ENCODE peak calls at places on chromosomes 11 and 22, in four cellular contexts. One of them, this sample, is unnamed. For H3K4me1, the result is how much of the 10 kb centered on the place peaks cover.

GRCh38 chr22:49333206-49333605 is 494.5 kb downstream of the BRD1 start:
- DNase-seq in CD4-positive, alpha-beta memory T cell: peak
- DNase-seq in CD4-positive, CD25-positive, alpha-beta regulatory T cell: no peak
- DNase-seq in effector memory CD4-positive, alpha-beta T cell: no peak
- DNase-seq in this sample: no peak

GRCh38 chr11:10975287-10975721 is 117.5 kb upstream of the ZBED5 start:
- DNase-seq in CD4-positive, CD25-positive, alpha-beta regulatory T cell: no peak
- DNase-seq in effector memory CD4-positive, alpha-beta T cell: no peak
- DNase-seq in CD4-positive, alpha-beta memory T cell: no peak
- DNase-seq in this sample: no peak

GRCh38 chr22:23305321-23305910 is 125.1 kb downstream of the BCR start:
- DNase-seq in CD4-positive, alpha-beta memory T cell: no peak
- DNase-seq in effector memory CD4-positive, alpha-beta T cell: no peak
- DNase-seq in CD4-positive, CD25-positive, alpha-beta regulatory T cell: no peak
- DNase-seq in this sample: peak

GRCh38 chr11:95337175-95337957 is 106.4 kb upstream of the SESN3 start:
- DNase-seq in CD4-positive, CD25-positive, alpha-beta regulatory T cell: peak
- DNase-seq in effector memory CD4-positive, alpha-beta T cell: no peak
- DNase-seq in CD4-positive, alpha-beta memory T cell: peak
- DNase-seq in this sample: peak

GRCh38 chr11:109197656-109198055 is 224.3 kb upstream of the C11orf87 start:
- DNase-seq in CD4-positive, alpha-beta memory T cell: no peak
- DNase-seq in effector memory CD4-positive, alpha-beta T cell: no peak
- DNase-seq in CD4-positive, CD25-positive, alpha-beta regulatory T cell: no peak
- DNase-seq in this sample: no peak

GRCh38 chr22:30649430-30650007 is 13.9 kb downstream of the SLC35E4 start:
- DNase-seq in effector memory CD4-positive, alpha-beta T cell: peak
- DNase-seq in CD4-positive, alpha-beta memory T cell: peak
- DNase-seq in CD4-positive, CD25-positive, alpha-beta regulatory T cell: peak
- DNase-seq in this sample: peak

GRCh38 chr11:88435405-88435804 is 97.9 kb upstream of the CTSC start:
- DNase-seq in CD4-positive, CD25-positive, alpha-beta regulatory T cell: peak
- DNase-seq in effector memory CD4-positive, alpha-beta T cell: no peak
- DNase-seq in CD4-positive, alpha-beta memory T cell: no peak
- DNase-seq in this sample: no peak

GRCh38 chr11:133506551-133507094 is 25.7 kb downstream of the OPCML start:
- DNase-seq in CD4-positive, CD25-positive, alpha-beta regulatory T cell: no peak
- DNase-seq in CD4-positive, alpha-beta memory T cell: no peak
- DNase-seq in effector memory CD4-positive, alpha-beta T cell: no peak
- DNase-seq in this sample: no peak

GRCh38 chr11:126703661-126704060 is 296.9 kb downstream of the KIRREL3 start:
- DNase-seq in effector memory CD4-positive, alpha-beta T cell: no peak
- DNase-seq in CD4-positive, CD25-positive, alpha-beta regulatory T cell: no peak
- DNase-seq in CD4-positive, alpha-beta memory T cell: no peak
- DNase-seq in this sample: no peak

GRCh38 chr11:36452231-36452630 is 57.8 kb downstream of the TRAF6 start:
- DNase-seq in CD4-positive, CD25-positive, alpha-beta regulatory T cell: peak
- DNase-seq in CD4-positive, alpha-beta memory T cell: no peak
- DNase-seq in effector memory CD4-positive, alpha-beta T cell: no peak
- DNase-seq in this sample: peak

GRCh38 chr11:36451045-36451444 is 59.0 kb downstream of the TRAF6 start:
- DNase-seq in CD4-positive, CD25-positive, alpha-beta regulatory T cell: no peak
- DNase-seq in effector memory CD4-positive, alpha-beta T cell: no peak
- DNase-seq in CD4-positive, alpha-beta memory T cell: no peak
- DNase-seq in this sample: no peak

GRCh38 chr11:36451681-36452080 is 58.4 kb downstream of the TRAF6 start:
- DNase-seq in CD4-positive, alpha-beta memory T cell: no peak
- DNase-seq in effector memory CD4-positive, alpha-beta T cell: no peak
- DNase-seq in CD4-positive, CD25-positive, alpha-beta regulatory T cell: no peak
- DNase-seq in this sample: no peak

GRCh38 chr11:36449566-36450390 is 60.3 kb downstream of the TRAF6 start:
- DNase-seq in CD4-positive, alpha-beta memory T cell: no peak
- DNase-seq in effector memory CD4-positive, alpha-beta T cell: no peak
- DNase-seq in CD4-positive, CD25-positive, alpha-beta regulatory T cell: peak
- DNase-seq in this sample: no peak

DNA sequence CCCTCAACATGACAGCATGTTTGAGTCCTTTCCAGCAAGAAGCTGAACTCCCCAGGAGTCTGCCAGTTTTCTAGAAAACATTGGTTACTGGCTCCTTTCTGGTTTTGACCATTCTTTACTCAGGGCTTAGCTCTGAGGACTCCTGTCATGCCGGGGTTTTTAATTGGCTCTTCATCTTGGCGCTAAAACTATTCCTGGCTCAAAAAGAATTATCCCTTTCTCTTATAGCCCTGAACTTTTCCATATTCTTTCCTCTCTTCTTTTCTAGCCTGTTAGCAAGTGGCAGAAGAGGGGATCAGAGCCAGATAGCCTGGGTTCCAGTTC is 59.7 kb downstream of the TRAF6 start:
- DNase-seq in CD4-positive, CD25-positive, alpha-beta regulatory T cell: no peak
- DNase-seq in effector memory CD4-positive, alpha-beta T cell: no peak
- DNase-seq in CD4-positive, alpha-beta memory T cell: no peak
- DNase-seq in this sample: no peak
- H3K4me1 ChIP-seq in CD4-positive, CD25-positive, alpha-beta regulatory T cell: under half
- H3K4me1 ChIP-seq in effector memory CD4-positive, alpha-beta T cell: under half
- H3K4me1 ChIP-seq in CD4-positive, alpha-beta memory T cell: half or more
- H3K4me1 ChIP-seq in this sample: under half

DNA sequence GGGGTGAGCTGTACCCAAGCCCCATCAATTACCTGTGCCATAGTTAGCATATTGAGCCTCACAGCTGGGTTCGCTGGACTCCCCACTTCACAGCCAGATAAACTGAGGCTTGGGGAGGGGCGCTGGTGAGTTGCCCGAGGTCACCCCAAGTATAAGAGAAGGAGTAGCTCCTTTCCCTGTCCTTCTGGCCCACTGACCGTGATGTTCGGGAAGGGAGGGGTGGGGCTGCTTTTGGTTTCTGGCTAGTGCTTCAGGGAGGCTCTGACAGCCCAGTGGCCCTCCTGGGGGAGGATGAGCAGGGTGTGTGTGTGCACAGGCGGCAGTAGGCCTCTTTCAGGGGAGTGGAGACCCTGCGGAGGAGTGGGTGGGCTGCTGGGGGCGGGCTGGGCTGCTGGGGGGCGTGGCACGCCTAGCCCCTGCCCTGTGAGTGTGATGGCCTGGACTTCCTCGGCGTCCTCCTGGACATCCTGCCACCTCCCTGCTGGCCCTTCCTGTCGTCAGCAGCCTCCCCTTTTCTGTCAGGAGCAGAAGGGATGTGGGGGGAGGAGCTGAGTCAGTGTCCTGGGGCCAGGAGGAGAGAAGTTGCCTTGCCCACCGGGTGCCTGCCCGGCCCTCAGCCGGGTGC is 50.4 kb downstream of the TRIOBP start:
- DNase-seq in effector memory CD4-positive, alpha-beta T cell: no peak
- DNase-seq in CD4-positive, CD25-positive, alpha-beta regulatory T cell: peak
- DNase-seq in CD4-positive, alpha-beta memory T cell: no peak
- DNase-seq in this sample: peak
- H3K4me1 ChIP-seq in effector memory CD4-positive, alpha-beta T cell: under half
- H3K4me1 ChIP-seq in CD4-positive, CD25-positive, alpha-beta regulatory T cell: under half
- H3K4me1 ChIP-seq in CD4-positive, alpha-beta memory T cell: under half
- H3K4me1 ChIP-seq in this sample: under half

DNA sequence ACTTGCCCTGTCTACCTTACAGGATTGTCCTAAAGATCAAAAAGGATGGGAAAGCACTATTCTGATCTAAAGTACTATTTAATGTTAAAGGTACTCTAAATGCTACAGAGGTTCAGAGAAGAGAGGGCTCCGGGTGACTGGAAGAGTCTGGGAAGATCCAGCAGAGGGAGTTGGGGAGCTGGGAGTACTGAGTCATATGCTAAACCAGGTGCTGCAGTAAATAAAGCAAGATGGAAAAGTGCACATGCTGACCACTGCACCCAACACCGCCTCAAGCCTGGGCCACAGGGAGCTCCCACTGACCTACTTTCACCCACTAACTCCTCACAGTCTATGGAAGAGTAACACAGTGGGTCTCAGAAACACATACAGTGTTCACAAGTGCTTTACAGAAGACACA is 49.3 kb downstream of the WT1 start:
- DNase-seq in CD4-positive, alpha-beta memory T cell: no peak
- DNase-seq in effector memory CD4-positive, alpha-beta T cell: no peak
- DNase-seq in CD4-positive, CD25-positive, alpha-beta regulatory T cell: no peak
- DNase-seq in this sample: no peak
- H3K4me1 ChIP-seq in CD4-positive, alpha-beta memory T cell: under half
- H3K4me1 ChIP-seq in effector memory CD4-positive, alpha-beta T cell: under half
- H3K4me1 ChIP-seq in CD4-positive, CD25-positive, alpha-beta regulatory T cell: under half
- H3K4me1 ChIP-seq in this sample: under half

GRCh38 chr11:3050386-3051325 is 6.6 kb downstream of the CARS1 start:
- DNase-seq in effector memory CD4-positive, alpha-beta T cell: no peak
- DNase-seq in CD4-positive, CD25-positive, alpha-beta regulatory T cell: no peak
- DNase-seq in CD4-positive, alpha-beta memory T cell: no peak
- DNase-seq in this sample: no peak

GRCh38 chr11:3049430-3050243 is 7.6 kb downstream of the CARS1 start:
- DNase-seq in CD4-positive, alpha-beta memory T cell: peak
- DNase-seq in CD4-positive, CD25-positive, alpha-beta regulatory T cell: peak
- DNase-seq in effector memory CD4-positive, alpha-beta T cell: peak
- DNase-seq in this sample: peak

GRCh38 chr11:3051435-3052108 is 5.7 kb downstream of the CARS1 start:
- DNase-seq in CD4-positive, CD25-positive, alpha-beta regulatory T cell: no peak
- DNase-seq in effector memory CD4-positive, alpha-beta T cell: no peak
- DNase-seq in CD4-positive, alpha-beta memory T cell: no peak
- DNase-seq in this sample: no peak

GRCh38 chr11:3052109-3052479 is 5.1 kb downstream of the CARS1 start:
- DNase-seq in CD4-positive, CD25-positive, alpha-beta regulatory T cell: no peak
- DNase-seq in CD4-positive, alpha-beta memory T cell: no peak
- DNase-seq in effector memory CD4-positive, alpha-beta T cell: no peak
- DNase-seq in this sample: peak

GRCh38 chr11:3052567-3052966 is 4.7 kb downstream of the CARS1 start:
- DNase-seq in CD4-positive, alpha-beta memory T cell: no peak
- DNase-seq in CD4-positive, CD25-positive, alpha-beta regulatory T cell: no peak
- DNase-seq in effector memory CD4-positive, alpha-beta T cell: no peak
- DNase-seq in this sample: peak
- H3K4me1 ChIP-seq in CD4-positive, alpha-beta memory T cell: half or more
- H3K4me1 ChIP-seq in CD4-positive, CD25-positive, alpha-beta regulatory T cell: under half
- H3K4me1 ChIP-seq in effector memory CD4-positive, alpha-beta T cell: under half
- H3K4me1 ChIP-seq in this sample: under half

GRCh38 chr11:1659478-1659877 is 29.9 kb downstream of the KRTAP5-5 start:
- DNase-seq in CD4-positive, alpha-beta memory T cell: no peak
- DNase-seq in effector memory CD4-positive, alpha-beta T cell: no peak
- DNase-seq in CD4-positive, CD25-positive, alpha-beta regulatory T cell: peak
- DNase-seq in this sample: no peak

GRCh38 chr11:1655168-1656060 is 25.8 kb downstream of the KRTAP5-5 start:
- DNase-seq in effector memory CD4-positive, alpha-beta T cell: no peak
- DNase-seq in CD4-positive, alpha-beta memory T cell: no peak
- DNase-seq in CD4-positive, CD25-positive, alpha-beta regulatory T cell: no peak
- DNase-seq in this sample: no peak

GRCh38 chr11:1656061-1656441 is 26.5 kb downstream of the KRTAP5-5 start:
- DNase-seq in CD4-positive, alpha-beta memory T cell: no peak
- DNase-seq in effector memory CD4-positive, alpha-beta T cell: no peak
- DNase-seq in CD4-positive, CD25-positive, alpha-beta regulatory T cell: no peak
- DNase-seq in this sample: no peak

GRCh38 chr11:1654388-1655167 is 25.0 kb downstream of the KRTAP5-5 start:
- DNase-seq in effector memory CD4-positive, alpha-beta T cell: no peak
- DNase-seq in CD4-positive, alpha-beta memory T cell: no peak
- DNase-seq in CD4-positive, CD25-positive, alpha-beta regulatory T cell: no peak
- DNase-seq in this sample: no peak

DNA sequence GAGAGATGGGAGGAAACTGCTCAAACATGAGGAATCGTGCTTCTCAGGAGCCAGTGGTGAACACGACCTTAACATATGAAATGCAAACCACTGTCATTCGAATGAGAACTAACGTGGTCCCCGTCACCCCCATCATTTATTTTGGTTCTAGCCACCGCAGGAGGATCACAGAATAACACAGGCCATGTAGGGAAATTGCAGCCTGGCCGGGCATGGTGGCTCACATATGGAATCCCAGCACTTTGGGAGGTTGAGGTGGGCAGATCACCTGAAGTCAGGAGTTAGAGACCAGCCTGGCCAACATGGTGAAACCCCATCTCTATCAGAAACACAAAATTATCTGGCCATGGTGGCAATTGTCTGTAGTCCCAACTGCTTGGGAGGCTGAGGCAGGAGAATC is 27.1 kb downstream of the KRTAP5-5 start:
- DNase-seq in CD4-positive, CD25-positive, alpha-beta regulatory T cell: no peak
- DNase-seq in CD4-positive, alpha-beta memory T cell: no peak
- DNase-seq in effector memory CD4-positive, alpha-beta T cell: no peak
- DNase-seq in this sample: no peak
- H3K4me1 ChIP-seq in CD4-positive, CD25-positive, alpha-beta regulatory T cell: under half
- H3K4me1 ChIP-seq in CD4-positive, alpha-beta memory T cell: under half
- H3K4me1 ChIP-seq in effector memory CD4-positive, alpha-beta T cell: under half
- H3K4me1 ChIP-seq in this sample: under half

GRCh38 chr11:119722281-119722794 is 6.7 kb downstream of the NECTIN1 start:
- DNase-seq in effector memory CD4-positive, alpha-beta T cell: no peak
- DNase-seq in CD4-positive, CD25-positive, alpha-beta regulatory T cell: no peak
- DNase-seq in CD4-positive, alpha-beta memory T cell: no peak
- DNase-seq in this sample: no peak
- H3K4me1 ChIP-seq in effector memory CD4-positive, alpha-beta T cell: under half
- H3K4me1 ChIP-seq in CD4-positive, CD25-positive, alpha-beta regulatory T cell: under half
- H3K4me1 ChIP-seq in CD4-positive, alpha-beta memory T cell: under half
- H3K4me1 ChIP-seq in this sample: under half

GRCh38 chr11:6737872-6738466 is 33.8 kb downstream of the OR2AG2 start:
- DNase-seq in CD4-positive, CD25-positive, alpha-beta regulatory T cell: peak
- DNase-seq in effector memory CD4-positive, alpha-beta T cell: peak
- DNase-seq in CD4-positive, alpha-beta memory T cell: peak
- DNase-seq in this sample: no peak
- H3K4me1 ChIP-seq in CD4-positive, CD25-positive, alpha-beta regulatory T cell: half or more
- H3K4me1 ChIP-seq in effector memory CD4-positive, alpha-beta T cell: half or more
- H3K4me1 ChIP-seq in CD4-positive, alpha-beta memory T cell: half or more
- H3K4me1 ChIP-seq in this sample: under half

This sample was measured in right cardiac atrium.